ENCODE peak calls at places on chromosomes 1 and 21, in six cellular contexts. U, G, O, V, Y and S are unnamed samples.

GRCh38 chr1:100277866-100278265 is 11.8 kb downstream of the RTCA start:
- DNase-seq in G (no peak), V (peak), U (no peak), Y (no peak), O (no peak), S (no peak)

GRCh38 chr21:33825898-33826297 is 89.7 kb downstream of the ATP5PO start:
- DNase-seq in Y (no peak), V (no peak), G (no peak), O (no peak), U (peak), S (peak)

GRCh38 chr1:219085082-219085481 is 88.6 kb upstream of the LYPLAL1 start:
- DNase-seq in O (no peak), G (no peak), Y (no peak), V (no peak), U (peak), S (peak)

GRCh38 chr1:84598846-84599741 is 24.9 kb upstream of the CTBS start:
- DNase-seq in V (peak), Y (no peak), G (peak), O (no peak), U (peak), S (peak)

GRCh38 chr21:17848228-17848627 is 29.1 kb upstream of the C21orf91 start:
- DNase-seq in O (no peak), G (peak), Y (no peak), U (peak), V (no peak), S (peak)

GRCh38 chr21:34846601-34847112 is 177.9 kb downstream of the CLIC6 start:
- DNase-seq in Y (peak), U (peak), O (no peak), V (peak), G (no peak), S (peak)

GRCh38 chr1:68204965-68205630 is 27.2 kb downstream of the WLS start:
- DNase-seq in O (peak), G (no peak), V (peak), Y (no peak), U (no peak), S (peak)

GRCh38 chr1:222644649-222645005 is 26.7 kb downstream of the MIA3 start:
- DNase-seq in V (peak), Y (no peak), U (no peak), O (no peak), G (peak), S (peak)

GRCh38 chr1:60078182-60078581 is 4.6 kb upstream of the C1orf87 start:
- DNase-seq in O (no peak), Y (no peak), V (no peak), G (no peak), U (no peak), S (no peak)

GRCh38 chr1:9588551-9589143 is at the start of gene TMEM201:
- DNase-seq in U (peak), V (peak), G (peak), O (peak), Y (peak), S (peak)